ENCODE peak calls at places on chromosome 17, in eight cellular contexts. N is HCT116, R is AG08395, D is psoas muscle, Y is Right ventricle myocardium superior, B is cardiac fibroblast, K is T-cell, M is foreskin melanocyte. O is an unnamed sample.

GRCh38 chr17:76597156-76598003 is 11.7 kb upstream of the ST6GALNAC2 start:
- DNase-seq in N (no peak), R (no peak), D (no peak), Y (no peak), B (no peak), K (no peak), M (no peak), O (no peak)

GRCh38 chr17:10036511-10037061 is 131.5 kb upstream of the RCVRN start:
- DNase-seq in N (no peak), R (no peak), D (peak; percentile 75), Y (peak; percentile 92), B (peak; percentile 64), K (no peak), M (peak; percentile 99), O (peak; percentile 93)

GRCh38 chr17:62581769-62582168 is 45.7 kb upstream of the MRC2 start:
- DNase-seq in N (no peak), R (peak; percentile 12), D (no peak), Y (no peak), B (no peak), K (no peak), M (no peak), O (no peak)

GRCh38 chr17:47821424-47822379 is at the start of gene OSBPL7:
- DNase-seq in N (peak; percentile 63), R (peak; percentile 87), D (peak; percentile 77), Y (peak; percentile 75), B (peak; percentile 86), K (peak; percentile 69), M (peak; percentile 65), O (peak; percentile 34)

GRCh38 chr17:82118815-82119380 is 20.9 kb upstream of the FASN start:
- DNase-seq in N (no peak), R (no peak), D (no peak), Y (no peak), B (peak; percentile 77), K (no peak), M (peak; percentile 90), O (peak; percentile 86)

GRCh38 chr17:31608659-31609254 is 217.3 kb downstream of the RAB11FIP4 start:
- DNase-seq in N (no peak), R (no peak), D (no peak), Y (no peak), B (no peak), K (no peak), M (no peak), O (no peak)

GRCh38 chr17:42125565-42125964 is 3.0 kb downstream of the HSPB9 start:
- DNase-seq in N (no peak), R (no peak), D (no peak), Y (no peak), B (no peak), K (no peak), M (no peak), O (no peak)

GRCh38 chr17:64736804-64737492 is 74.8 kb upstream of the SMURF2 start:
- DNase-seq in N (peak; percentile 61), R (no peak), D (no peak), Y (no peak), B (peak; percentile 75), K (peak; percentile 54), M (peak; percentile 26), O (no peak)

GRCh38 chr17:79504181-79504605 is 106.7 kb downstream of the RBFOX3 start:
- DNase-seq in N (no peak), R (no peak), D (no peak), Y (no peak), B (no peak), K (no peak), M (no peak), O (no peak)

GRCh38 chr17:49941427-49941826 is 27.6 kb upstream of the DLX4 start:
- DNase-seq in N (no peak), R (no peak), D (no peak), Y (no peak), B (no peak), K (no peak), M (no peak), O (no peak)

GRCh38 chr17:39400547-39401411 is 647 bp downstream of the FBXL20 start:
- DNase-seq in N (no peak), R (peak; percentile 15), D (no peak), Y (peak; percentile 54), B (peak; percentile 9), K (no peak), M (no peak), O (no peak)

GRCh38 chr17:38431343-38432145 is 3.3 kb downstream of the ARHGAP23 start:
- DNase-seq in N (no peak), R (no peak), D (no peak), Y (no peak), B (no peak), K (no peak), M (no peak), O (no peak)

GRCh38 chr17:75364078-75364477 is 41.4 kb downstream of the GRB2 start:
- DNase-seq in N (no peak), R (peak; percentile 68), D (no peak), Y (no peak), B (peak; percentile 49), K (no peak), M (no peak), O (no peak)

GRCh38 chr17:7894226-7894625 is 5.6 kb downstream of the CHD3 start:
- DNase-seq in N (no peak), R (no peak), D (no peak), Y (no peak), B (no peak), K (no peak), M (no peak), O (no peak)

GRCh38 chr17:28745052-28745776 is 1.4 kb downstream of the TRAF4 start:
- DNase-seq in N (no peak), R (peak; percentile 17), D (no peak), Y (peak; percentile 54), B (peak; percentile 70), K (no peak), M (peak; percentile 93), O (peak; percentile 58)

GRCh38 chr17:37069087-37069486 is 120.3 kb downstream of the AATF start:
- DNase-seq in N (no peak), R (no peak), D (no peak), Y (no peak), B (no peak), K (no peak), M (no peak), O (no peak)

GRCh38 chr17:57866723-57867122 is 16.9 kb upstream of the MRPS23 start:
- DNase-seq in N (no peak), R (no peak), D (no peak), Y (peak; percentile 20), B (no peak), K (no peak), M (no peak), O (no peak)

GRCh38 chr17:45703348-45703747 is 80.8 kb upstream of the CRHR1 start:
- DNase-seq in N (no peak), R (no peak), D (no peak), Y (no peak), B (no peak), K (no peak), M (no peak), O (no peak)

GRCh38 chr17:80584171-80584905 is 39.7 kb downstream of the RPTOR start:
- DNase-seq in N (no peak), R (no peak), D (no peak), Y (no peak), B (no peak), K (no peak), M (no peak), O (peak; percentile 58)

GRCh38 chr17:78366109-78366848 is 6.4 kb upstream of the SOCS3 start:
- DNase-seq in N (no peak), R (no peak), D (no peak), Y (no peak), B (no peak), K (no peak), M (no peak), O (no peak)

GRCh38 chr17:68849673-68850260 is 105.4 kb downstream of the ABCA8 start:
- DNase-seq in N (no peak), R (no peak), D (no peak), Y (no peak), B (no peak), K (no peak), M (no peak), O (no peak)

GRCh38 chr17:43702636-43703035 is 40.9 kb upstream of the MEOX1 start:
- DNase-seq in N (no peak), R (peak; percentile 23), D (no peak), Y (no peak), B (no peak), K (peak; percentile 5), M (no peak), O (no peak)

GRCh38 chr17:28570716-28571254 is 539 bp downstream of the PIGS start:
- DNase-seq in N (no peak), R (peak; percentile 30), D (no peak), Y (peak; percentile 47), B (no peak), K (peak; percentile 32), M (no peak), O (no peak)

GRCh38 chr17:9002236-9002609 is 19.1 kb upstream of the NTN1 start:
- DNase-seq in N (no peak), R (no peak), D (no peak), Y (no peak), B (no peak), K (no peak), M (no peak), O (no peak)

GRCh38 chr17:38325221-38325851 is 18.4 kb downstream of the GPR179 start:
- DNase-seq in N (no peak), R (no peak), D (no peak), Y (no peak), B (no peak), K (no peak), M (peak; percentile 95), O (peak; percentile 82)

GRCh38 chr17:17523001-17523713 is 27.0 kb upstream of the RASD1 start:
- DNase-seq in N (no peak), R (no peak), D (peak; percentile 4), Y (peak; percentile 31), B (no peak), K (no peak), M (no peak), O (no peak)

GRCh38 chr17:410674-411401 is 58.2 kb upstream of the RPH3AL start:
- DNase-seq in N (no peak), R (no peak), D (no peak), Y (no peak), B (peak; percentile 11), K (peak; percentile 79), M (peak; percentile 3), O (no peak)

GRCh38 chr17:53924530-53925455 is 102.1 kb downstream of the KIF2B start:
- DNase-seq in N (no peak), R (no peak), D (no peak), Y (no peak), B (no peak), K (no peak), M (peak; percentile 2), O (peak; percentile 5)

GRCh38 chr17:77400445-77400870 is 259.7 kb downstream of the SEC14L1 start:
- DNase-seq in N (no peak), R (peak; percentile 57), D (no peak), Y (peak; percentile 67), B (no peak), K (peak; percentile 73), M (no peak), O (no peak)

GRCh38 chr17:44417553-44417952 is 28.1 kb upstream of the ITGA2B start:
- DNase-seq in N (peak; percentile 29), R (peak; percentile 14), D (no peak), Y (no peak), B (peak; percentile 70), K (no peak), M (no peak), O (no peak)

GRCh38 chr17:47981462-47981861 is 10.5 kb downstream of the CDK5RAP3 start:
- DNase-seq in N (no peak), R (no peak), D (no peak), Y (no peak), B (no peak), K (no peak), M (no peak), O (no peak)

GRCh38 chr17:43768943-43769342 is 9.8 kb downstream of the DUSP3 start:
- DNase-seq in N (no peak), R (no peak), D (no peak), Y (no peak), B (no peak), K (no peak), M (no peak), O (no peak)

O was measured in COLO829.